ENCODE peak calls at places on chromosomes 3 and 15, in four cellular contexts. S is HL-60, D is left ventricle myocardium inferior, A is cardiac muscle cell. I is an unnamed sample.

GRCh38 chr15:63019539-63020109 is 22.9 kb upstream of the TPM1 start:
- DNase-seq in S (no peak), A (peak), D (no peak), I (peak)

GRCh38 chr3:99868438-99868723 is 50.7 kb downstream of the CMSS1 start:
- DNase-seq in D (no peak), A (peak), S (no peak), I (no peak)

GRCh38 chr3:58078610-58079009 is 70.4 kb downstream of the FLNB start:
- DNase-seq in D (no peak), A (no peak), S (no peak), I (no peak)

GRCh38 chr3:43752908-43753307 is 62.2 kb downstream of the ABHD5 start:
- DNase-seq in A (no peak), D (no peak), S (no peak), I (no peak)

GRCh38 chr3:38782148-38782547 is 33.9 kb downstream of the SCN10A start:
- DNase-seq in D (no peak), S (no peak), A (no peak), I (no peak)

GRCh38 chr3:117105650-117106049 is 396.1 kb downstream of the TUSC7 start:
- DNase-seq in D (no peak), A (no peak), S (no peak), I (peak)

GRCh38 chr3:188947401-188947982 is 224.3 kb upstream of the TPRG1 start:
- DNase-seq in A (peak), D (peak), S (no peak), I (peak)

GRCh38 chr3:49602877-49603411 is 48.7 kb downstream of the BSN start:
- DNase-seq in D (no peak), A (no peak), S (no peak), I (no peak)

GRCh38 chr3:41502461-41502860 is 303.2 kb downstream of the CTNNB1 start:
- DNase-seq in D (no peak), A (no peak), S (no peak), I (no peak)

GRCh38 chr15:42010434-42010833 is 10.4 kb downstream of the PLA2G4E start:
- DNase-seq in D (no peak), S (no peak), A (no peak), I (no peak)

GRCh38 chr3:55416381-55416821 is 70.7 kb downstream of the WNT5A start:
- DNase-seq in S (no peak), A (no peak), D (no peak), I (peak)

GRCh38 chr3:4994823-4995499 is 15.7 kb downstream of the BHLHE40 start:
- DNase-seq in A (no peak), D (peak), S (no peak), I (peak)

GRCh38 chr15:73936588-73937312 is 10.5 kb downstream of the LOXL1 start:
- DNase-seq in A (no peak), S (no peak), D (no peak), I (no peak)

GRCh38 chr15:62301993-62302665 is 137.0 kb upstream of the C2CD4B start:
- DNase-seq in S (no peak), A (peak), D (no peak), I (peak)

GRCh38 chr15:65338366-65338765 is 33.9 kb downstream of the RNU5B-1 start:
- DNase-seq in A (no peak), S (no peak), D (no peak), I (no peak)

GRCh38 chr3:9793161-9793781 is 389 bp downstream of the ARPC4 start:
- DNase-seq in S (peak), A (peak), D (no peak), I (peak)

GRCh38 chr3:23926736-23927135 is 9.8 kb downstream of the RPL15 start:
- DNase-seq in S (no peak), A (no peak), D (no peak), I (no peak)

GRCh38 chr3:195451373-195452000 is 8.7 kb upstream of the ACAP2 start:
- DNase-seq in D (no peak), S (no peak), A (no peak), I (no peak)

GRCh38 chr3:55571913-55572312 is 84.8 kb upstream of the WNT5A start:
- DNase-seq in A (peak), S (no peak), D (peak), I (no peak)

GRCh38 chr3:121821421-121822199 is 13.2 kb downstream of the IQCB1 start:
- DNase-seq in A (no peak), D (no peak), S (no peak), I (peak)

GRCh38 chr3:124383051-124383450 is 347.2 kb upstream of the UMPS start:
- DNase-seq in A (no peak), S (no peak), D (no peak), I (peak)

GRCh38 chr3:123655400-123655799 is 70.5 kb upstream of the HACD2 start:
- DNase-seq in A (no peak), S (no peak), D (no peak), I (peak)

GRCh38 chr3:45226206-45226915 is at the start of gene TMEM158:
- DNase-seq in S (peak), D (peak), A (peak), I (peak)

GRCh38 chr15:68259883-68260282 is 17.7 kb upstream of the FEM1B start:
- DNase-seq in A (no peak), S (no peak), D (no peak), I (no peak)

GRCh38 chr15:81235781-81236507 is 39.3 kb downstream of the IL16 start:
- DNase-seq in S (no peak), D (peak), A (no peak), I (peak)

GRCh38 chr15:77617507-77618285 is 15.0 kb downstream of the LINGO1 start:
- DNase-seq in S (no peak), D (no peak), A (no peak), I (peak)
- TF ChIP-seq CTCF in S (peak), D (peak), A (peak), I (peak)

DNA sequence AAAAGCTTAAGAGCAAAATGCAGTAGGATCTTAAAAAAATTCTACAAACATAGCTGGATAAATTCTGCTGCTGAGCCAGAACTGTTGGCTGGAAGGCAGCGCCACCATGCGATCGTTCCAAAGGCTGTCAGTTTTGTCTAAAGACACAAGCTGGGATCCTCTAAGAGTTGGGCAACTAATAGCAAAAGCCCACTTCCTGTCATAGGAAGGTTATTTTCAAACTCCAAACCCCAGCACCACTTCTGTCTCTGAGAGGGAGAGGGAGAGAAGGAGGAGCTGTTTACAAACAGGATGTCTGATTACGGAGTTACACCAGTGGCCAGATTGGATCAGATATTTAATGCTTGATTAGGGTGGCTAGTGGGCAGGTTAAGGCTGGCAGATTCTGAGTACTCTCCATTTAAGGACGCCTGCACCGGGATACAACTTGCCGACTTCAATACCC is 44.0 kb downstream of the EIF4E3 start:
- DNase-seq in D (peak), S (peak), A (peak), I (peak)
- TF ChIP-seq CTCF in D (peak), S (peak), A (peak), I (peak)

GRCh38 chr3:198079771-198080520 is 119.9 kb downstream of the LMLN start:
- DNase-seq in S (no peak), A (peak), D (no peak), I (peak)
- TF ChIP-seq CTCF in S (no peak), A (peak), D (no peak), I (peak)

DNA sequence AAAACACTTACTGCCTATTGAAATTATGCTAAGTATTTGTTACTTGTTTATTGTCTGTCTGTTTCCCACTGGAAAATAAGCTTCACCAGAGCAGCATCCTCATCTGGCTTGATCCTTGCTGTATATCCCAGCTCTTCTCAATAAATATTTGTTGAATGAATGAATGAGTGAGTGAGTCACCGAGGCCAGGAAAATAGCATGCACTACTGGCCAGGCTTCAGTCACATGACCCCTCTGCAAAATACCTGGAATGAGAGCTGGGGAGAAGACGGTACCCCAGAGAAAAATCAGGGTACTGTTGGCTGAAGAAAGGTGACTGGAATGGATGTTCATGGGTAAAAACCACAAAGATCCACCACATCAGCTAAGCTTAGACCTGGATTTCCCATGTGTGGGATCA is 331.9 kb downstream of the SHQ1 start:
- DNase-seq in D (no peak), S (no peak), A (no peak), I (no peak)
- TF ChIP-seq CTCF in D (no peak), S (no peak), A (no peak), I (no peak)

GRCh38 chr15:29669823-29670222 is 152.4 kb downstream of the TJP1 start:
- DNase-seq in A (no peak), S (no peak), D (no peak), I (peak)
- TF ChIP-seq CTCF in A (no peak), S (no peak), D (no peak), I (no peak)

DNA sequence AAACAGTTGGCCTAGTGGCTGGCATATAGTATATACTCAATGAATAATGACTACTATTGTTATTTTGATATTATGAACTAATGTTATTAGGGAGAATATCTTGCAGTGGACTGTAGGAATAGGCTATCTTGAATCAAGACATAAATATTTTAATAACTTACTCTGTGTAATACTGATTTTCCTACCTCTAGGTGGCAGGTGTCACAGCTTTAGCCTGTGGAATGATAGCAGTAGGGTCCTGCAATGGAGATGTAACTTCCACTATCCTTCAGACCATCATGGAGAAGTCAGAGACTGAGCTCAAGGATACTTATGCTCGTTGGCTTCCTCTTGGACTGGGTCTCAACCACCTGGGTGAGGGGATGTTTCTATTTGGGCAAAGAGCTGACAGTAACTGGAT is 6.5 kb downstream of the PSMD2 start:
- DNase-seq in S (no peak), D (no peak), A (no peak), I (peak)
- TF ChIP-seq CTCF in S (peak), D (peak), A (peak), I (peak)

GRCh38 chr3:149726716-149727407 is 25.4 kb downstream of the COMMD2 start:
- DNase-seq in D (no peak), A (no peak), S (no peak), I (no peak)

GRCh38 chr3:149727676-149728075 is 24.6 kb downstream of the COMMD2 start:
- DNase-seq in A (no peak), D (no peak), S (no peak), I (no peak)

GRCh38 chr3:149720918-149721317 is 31.4 kb downstream of the COMMD2 start:
- DNase-seq in D (no peak), A (no peak), S (no peak), I (no peak)

DNA sequence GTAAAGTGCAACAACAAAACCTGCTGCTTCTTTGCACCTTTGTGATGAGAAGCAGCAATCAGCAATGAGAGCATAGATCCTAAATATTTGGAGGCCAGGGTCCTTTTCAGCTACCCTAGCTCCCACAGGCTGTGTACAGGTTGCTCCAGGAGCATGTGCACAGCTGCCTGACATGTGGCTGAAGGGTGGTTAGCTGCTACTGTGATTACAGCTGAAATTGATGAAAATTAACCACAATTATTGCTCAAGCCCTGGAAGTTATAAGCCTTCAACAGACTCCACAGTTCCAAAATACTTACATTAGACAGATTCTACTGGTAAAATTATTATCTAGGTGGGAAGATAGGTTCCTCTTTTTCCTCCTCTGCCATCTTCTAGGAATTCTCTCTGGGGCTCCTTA is 28.5 kb downstream of the COMMD2 start:
- DNase-seq in S (no peak), A (no peak), D (no peak), I (no peak)
- TF ChIP-seq CTCF in S (no peak), A (no peak), D (no peak), I (no peak)

GRCh38 chr3:16377847-16378302 is 112.9 kb downstream of the OXNAD1 start:
- DNase-seq in S (no peak), D (no peak), A (no peak), I (no peak)
- TF ChIP-seq CTCF in S (no peak), D (peak), A (no peak), I (no peak)

DNA sequence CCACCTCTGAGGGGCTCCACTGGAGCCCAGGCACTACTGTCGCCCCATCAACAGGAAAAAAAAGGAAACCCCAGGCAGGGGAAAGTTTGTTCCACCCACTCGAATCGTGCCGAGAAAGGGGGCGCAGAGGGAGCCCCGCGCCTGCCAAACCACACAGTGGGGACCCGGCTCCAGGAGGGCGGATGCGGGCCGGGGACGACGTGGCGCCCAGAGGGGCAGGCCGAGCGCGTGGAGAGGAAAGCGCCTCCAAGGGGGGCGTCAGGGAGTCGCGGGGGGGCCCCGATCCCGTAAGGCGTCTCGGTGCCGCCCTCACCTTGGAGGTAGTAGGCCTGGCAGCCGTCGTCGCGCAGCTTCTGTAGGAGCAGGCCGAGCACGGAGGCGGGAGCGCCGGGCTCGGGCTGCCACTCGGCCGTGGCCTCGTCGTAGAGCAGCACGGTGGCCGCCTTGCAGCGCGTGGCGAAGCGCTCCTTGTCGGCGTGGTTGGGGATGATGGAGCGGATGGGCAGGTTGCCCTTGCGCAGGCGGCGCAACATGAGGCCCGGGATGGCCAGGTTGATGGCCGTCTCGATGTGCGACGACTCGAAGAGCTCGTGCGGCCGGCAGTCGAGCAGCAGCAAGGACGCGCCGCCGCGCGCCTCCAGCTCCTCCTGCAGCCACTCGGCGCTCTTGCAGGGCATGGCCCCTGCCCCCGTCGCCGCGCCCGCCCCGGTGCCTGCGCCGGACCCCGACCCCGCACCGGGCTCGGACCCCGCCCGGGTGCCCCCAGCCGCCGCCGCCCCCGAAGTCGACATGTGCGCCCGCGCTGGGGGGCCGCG is 627 bp downstream of the DUSP7 start:
- DNase-seq in A (peak), S (peak), D (peak), I (peak)
- TF ChIP-seq CTCF in A (peak), S (no peak), D (peak), I (peak)

I was measured in choroid plexus epithelial cell.